ENCODE peak calls at places on chromosome 22, in four cellular contexts. E is SK-N-SH, G is K562, O is GM12878. Q is an unnamed sample.

GRCh38 chr22:50357756-50358155 is 14.6 kb downstream of the PPP6R2 start:
- DNase-seq in E (no peak), G (no peak), O (no peak), Q (no peak)

GRCh38 chr22:36156515-36157419 is 3.8 kb downstream of the APOL3 start:
- DNase-seq in E (no peak), G (peak), O (no peak), Q (peak)

GRCh38 chr22:23789638-23790037 is 2.9 kb downstream of the SMARCB1 start:
- DNase-seq in E (peak), G (no peak), O (no peak), Q (no peak)

GRCh38 chr22:23591203-23591791 is 11.2 kb upstream of the IGLL1 start:
- DNase-seq in E (peak), G (peak), O (no peak), Q (peak)

GRCh38 chr22:16915711-16916110 is 90.5 kb upstream of the XKR3 start:
- DNase-seq in E (no peak), G (no peak), O (no peak), Q (no peak)

GRCh38 chr22:37091986-37092385 is 17.5 kb downstream of the TMPRSS6 start:
- DNase-seq in E (no peak), G (no peak), O (no peak), Q (no peak)

GRCh38 chr22:36737776-36738175 is 34.2 kb upstream of the CACNG2 start:
- DNase-seq in E (no peak), G (no peak), O (no peak), Q (no peak)

GRCh38 chr22:50305393-50305657 is 2.1 kb downstream of the PLXNB2 start:
- DNase-seq in E (no peak), G (no peak), O (no peak), Q (no peak)

GRCh38 chr22:35434061-35434750 is 34.3 kb downstream of the MCM5 start:
- DNase-seq in E (no peak), G (peak), O (no peak), Q (no peak)

GRCh38 chr22:47335958-47336357 is 573.5 kb downstream of the TBC1D22A start:
- DNase-seq in E (no peak), G (no peak), O (no peak), Q (no peak)

GRCh38 chr22:47333625-47334024 is 571.2 kb downstream of the TBC1D22A start:
- DNase-seq in E (no peak), G (no peak), O (no peak), Q (no peak)

GRCh38 chr22:47335460-47335859 is 573.0 kb downstream of the TBC1D22A start:
- DNase-seq in E (no peak), G (no peak), O (no peak), Q (no peak)

GRCh38 chr22:47334596-47334995 is 572.1 kb downstream of the TBC1D22A start:
- DNase-seq in E (no peak), G (no peak), O (no peak), Q (no peak)

DNA sequence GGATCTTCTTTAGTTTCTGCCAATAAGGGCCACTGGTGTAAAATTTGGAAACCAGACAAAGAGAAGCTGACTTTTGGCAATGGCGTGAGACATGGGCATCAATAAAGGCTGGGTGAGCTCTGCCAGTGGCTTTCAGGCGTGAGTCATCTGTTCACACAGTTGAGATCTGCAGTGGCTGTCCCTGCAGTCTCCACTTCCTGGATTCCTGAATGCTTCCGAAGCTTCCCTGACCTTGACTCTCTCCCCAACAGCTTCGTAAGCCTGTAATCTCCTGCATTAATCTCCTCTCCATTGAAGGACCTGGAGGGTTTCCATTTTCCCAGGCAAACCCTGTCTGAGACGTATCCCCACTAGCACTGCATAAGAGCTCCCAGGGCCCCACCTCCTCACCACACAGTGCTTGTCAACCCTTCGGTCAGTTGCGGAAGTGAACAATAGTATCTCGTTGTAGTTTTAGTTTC is 574.7 kb downstream of the TBC1D22A start:
- DNase-seq in E (no peak), G (no peak), O (no peak), Q (no peak)
- TF ChIP-seq USF1 in E (no peak), G (no peak), O (no peak), Q (no peak)

DNA sequence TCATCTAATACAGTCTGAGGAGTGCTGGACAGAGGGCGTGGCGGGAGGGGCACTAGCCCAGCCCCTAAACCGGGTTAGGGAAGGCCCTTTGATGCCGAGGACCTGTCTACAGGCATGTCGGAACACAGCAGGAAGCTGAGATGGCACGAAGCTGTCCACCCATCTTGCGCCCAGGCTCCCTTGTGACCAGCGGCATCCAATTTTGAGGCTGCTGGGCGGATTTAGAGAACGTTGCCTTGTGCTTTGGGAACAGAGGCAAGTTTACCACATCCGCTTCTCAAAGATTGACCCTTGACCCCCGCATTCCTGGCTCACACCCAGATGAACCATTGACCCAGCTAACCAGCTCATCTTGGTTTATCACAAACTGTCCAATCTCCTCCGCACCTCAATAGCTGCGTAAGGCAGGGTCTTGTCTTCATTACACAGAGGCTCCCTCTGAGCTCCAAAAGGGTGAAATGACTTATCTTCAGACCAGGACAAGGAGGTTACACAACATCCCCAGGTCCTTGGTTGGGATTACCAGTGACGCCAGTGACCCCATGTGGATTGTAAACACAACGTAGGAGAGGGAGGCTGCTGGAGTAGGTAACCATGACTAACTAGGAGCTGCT is 4.5 kb downstream of the FAM83F start:
- DNase-seq in E (no peak), G (peak), O (no peak), Q (no peak)
- TF ChIP-seq USF1 in E (no peak), G (no peak), O (no peak), Q (no peak)

GRCh38 chr22:46969961-46970360 is 207.5 kb downstream of the TBC1D22A start:
- DNase-seq in E (no peak), G (no peak), O (no peak), Q (no peak)
- TF ChIP-seq USF1 in E (no peak), G (no peak), O (no peak), Q (no peak)

GRCh38 chr22:38967451-38968450 is 10.3 kb downstream of the APOBEC3A start:
- DNase-seq in E (no peak), G (no peak), O (no peak), Q (no peak)
- TF ChIP-seq USF1 in E (no peak), G (no peak), O (no peak), Q (no peak)

DNA sequence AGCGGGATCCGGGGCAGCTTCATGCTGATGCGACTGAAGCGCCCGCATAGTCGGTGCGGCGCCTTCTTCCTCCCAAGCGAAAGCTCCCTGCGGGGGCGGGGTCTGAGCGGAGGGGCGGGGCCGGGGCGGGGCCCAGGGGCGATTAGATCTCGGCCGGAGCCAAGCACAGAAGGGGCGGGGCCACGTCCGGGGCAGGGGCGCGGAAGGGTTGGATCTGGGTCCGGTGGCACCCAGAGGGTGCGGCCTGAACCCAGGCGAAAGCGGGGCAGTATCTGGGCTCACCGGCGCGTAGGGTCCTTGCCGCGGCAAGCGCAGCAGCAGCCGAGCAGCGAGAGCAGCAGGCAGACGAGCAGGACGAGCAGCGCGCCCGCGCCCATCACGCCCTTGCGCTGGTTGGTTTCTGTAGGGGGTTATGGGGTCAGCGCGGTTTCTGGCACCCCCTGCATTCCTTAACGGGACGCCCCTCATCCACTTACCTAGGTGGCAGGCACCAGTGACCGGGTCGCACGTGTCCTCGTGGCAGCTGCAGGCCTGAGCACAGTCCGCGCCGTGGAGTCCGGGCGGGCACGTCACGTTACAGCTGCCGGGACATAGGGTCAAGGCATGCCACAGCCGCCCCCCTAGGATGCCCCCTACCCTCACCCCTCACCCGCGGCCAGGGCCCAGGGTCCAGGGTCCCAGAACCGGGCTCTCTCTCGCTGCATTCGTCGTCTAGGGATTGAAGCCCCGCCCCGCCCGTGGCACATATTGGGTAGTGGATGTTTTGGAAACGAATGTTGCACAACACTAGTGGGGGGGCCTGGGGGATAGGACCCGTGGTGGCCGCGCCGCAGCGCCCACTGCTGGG is 8.1 kb downstream of the SCARF2 start:
- DNase-seq in E (peak), G (peak), O (no peak), Q (peak)
- TF ChIP-seq USF1 in E (no peak), G (peak), O (no peak), Q (no peak)

GRCh38 chr22:48750282-48750681 is 1077.4 kb downstream of the BRD1 start:
- DNase-seq in E (no peak), G (no peak), O (no peak), Q (no peak)
- TF ChIP-seq USF1 in E (no peak), G (no peak), O (no peak), Q (no peak)

GRCh38 chr22:45629469-45630089 is 42.1 kb upstream of the ATXN10 start:
- DNase-seq in E (peak), G (no peak), O (no peak), Q (no peak)

GRCh38 chr22:45621836-45622600 is 49.6 kb upstream of the ATXN10 start:
- DNase-seq in E (no peak), G (no peak), O (no peak), Q (no peak)

GRCh38 chr22:45627489-45628233 is 44.0 kb upstream of the ATXN10 start:
- DNase-seq in E (no peak), G (no peak), O (no peak), Q (no peak)

GRCh38 chr22:45628508-45628907 is 43.1 kb upstream of the ATXN10 start:
- DNase-seq in E (no peak), G (no peak), O (no peak), Q (no peak)

GRCh38 chr22:45626198-45626651 is 45.4 kb upstream of the ATXN10 start:
- DNase-seq in E (no peak), G (peak), O (no peak), Q (no peak)
- TF ChIP-seq USF1 in E (no peak), G (no peak), O (no peak), Q (no peak)

GRCh38 chr22:25126510-25126909 is 73.1 kb upstream of the CRYBB3 start:
- DNase-seq in E (no peak), G (no peak), O (no peak), Q (no peak)

GRCh38 chr22:25125693-25126357 is 73.8 kb upstream of the CRYBB3 start:
- DNase-seq in E (no peak), G (no peak), O (no peak), Q (no peak)

GRCh38 chr22:25122136-25122764 is 77.4 kb upstream of the CRYBB3 start:
- DNase-seq in E (no peak), G (no peak), O (no peak), Q (no peak)

GRCh38 chr22:25120761-25121212 is 78.9 kb upstream of the CRYBB3 start:
- DNase-seq in E (no peak), G (no peak), O (no peak), Q (no peak)

DNA sequence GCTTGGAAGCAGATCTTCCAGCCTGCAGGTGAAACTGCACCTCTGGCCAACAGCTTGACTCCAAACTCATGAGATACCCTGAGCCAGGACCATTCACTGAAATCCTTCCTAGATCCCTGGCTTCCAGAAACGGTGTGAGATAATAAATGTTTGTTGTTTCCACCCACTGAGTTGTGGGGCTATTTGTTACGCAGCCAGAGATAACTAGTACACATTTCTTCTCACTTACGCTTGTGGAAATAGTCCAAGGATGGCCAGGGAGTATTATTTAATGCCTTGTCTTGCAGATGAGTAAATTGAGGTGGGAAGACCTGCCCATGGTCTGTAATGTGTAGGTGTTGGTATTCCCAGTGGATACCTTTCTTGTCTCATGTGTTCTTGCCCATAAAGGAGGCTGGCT is 76.0 kb upstream of the CRYBB3 start:
- DNase-seq in E (no peak), G (no peak), O (no peak), Q (no peak)
- TF ChIP-seq USF1 in E (no peak), G (no peak), O (no peak), Q (no peak)

GRCh38 chr22:33050614-33051230 is 7.5 kb downstream of the SYN3 start:
- DNase-seq in E (no peak), G (no peak), O (no peak), Q (no peak)

GRCh38 chr22:33051960-33052839 is 6.0 kb downstream of the SYN3 start:
- DNase-seq in E (peak), G (no peak), O (no peak), Q (no peak)

GRCh38 chr22:33047744-33048143 is 10.4 kb downstream of the SYN3 start:
- DNase-seq in E (no peak), G (no peak), O (no peak), Q (no peak)

GRCh38 chr22:33053323-33053722 is 4.9 kb downstream of the SYN3 start:
- DNase-seq in E (no peak), G (no peak), O (no peak), Q (no peak)

GRCh38 chr22:33049125-33049729 is 9.0 kb downstream of the SYN3 start:
- DNase-seq in E (peak), G (peak), O (peak), Q (peak)
- TF ChIP-seq USF1 in E (no peak), G (no peak), O (no peak), Q (no peak)

GRCh38 chr22:22553141-22553540 is 5.9 kb downstream of the PRAME start:
- DNase-seq in E (no peak), G (peak), O (no peak), Q (no peak)

GRCh38 chr22:22553735-22554134 is 5.3 kb downstream of the PRAME start:
- DNase-seq in E (no peak), G (peak), O (no peak), Q (no peak)

GRCh38 chr22:22550789-22551434 is 8.2 kb downstream of the PRAME start:
- DNase-seq in E (no peak), G (peak), O (no peak), Q (no peak)

GRCh38 chr22:22554324-22555284 is 4.5 kb downstream of the PRAME start:
- DNase-seq in E (no peak), G (no peak), O (no peak), Q (no peak)

DNA sequence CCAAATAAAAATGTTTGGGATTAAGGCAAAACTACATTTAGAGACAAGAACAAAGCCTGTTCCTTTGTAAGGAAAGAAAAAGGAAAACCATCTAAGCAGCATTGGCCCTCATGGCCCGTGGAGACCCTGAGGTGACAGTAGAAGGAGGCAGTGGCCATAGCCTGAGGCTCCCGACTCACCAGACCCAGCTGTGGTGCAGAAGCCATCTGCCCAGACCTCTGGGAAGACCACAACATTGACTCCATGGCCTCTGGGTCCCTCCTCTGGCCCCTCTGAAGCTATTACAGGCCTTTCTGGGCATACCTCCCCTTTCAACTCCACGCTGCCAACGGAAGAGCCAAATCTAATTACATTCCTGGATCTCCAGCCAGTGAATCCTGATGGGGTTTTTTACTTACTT is 6.4 kb downstream of the PRAME start:
- DNase-seq in E (peak), G (peak), O (no peak), Q (peak)
- TF ChIP-seq USF1 in E (no peak), G (no peak), O (no peak), Q (no peak)